ENCODE peak calls at places on chromosomes 12 and 14, in five cellular contexts. One of them, this sample, is unnamed.

GRCh38 chr12:76531056-76531455 is 28.5 kb downstream of the OSBPL8 start:
- DNase-seq in GM12892: no peak
- DNase-seq in GM12878: no peak
- DNase-seq in SK-N-SH: no peak
- DNase-seq in HepG2: no peak
- DNase-seq in this sample: no peak

GRCh38 chr14:49545716-49546115 is 40.5 kb downstream of the RPS29 start:
- DNase-seq in GM12892: no peak
- DNase-seq in GM12878: no peak
- DNase-seq in SK-N-SH: no peak
- DNase-seq in HepG2: no peak
- DNase-seq in this sample: no peak

GRCh38 chr14:78967111-78967809 is 797.1 kb downstream of the NRXN3 start:
- DNase-seq in GM12892: no peak
- DNase-seq in GM12878: no peak
- DNase-seq in SK-N-SH: no peak
- DNase-seq in HepG2: no peak
- DNase-seq in this sample: no peak

GRCh38 chr12:48003226-48004038 is 844 bp downstream of the COL2A1 start:
- DNase-seq in GM12892: peak; percentile 23
- DNase-seq in GM12878: no peak
- DNase-seq in SK-N-SH: no peak
- DNase-seq in HepG2: no peak
- DNase-seq in this sample: no peak

GRCh38 chr14:54623279-54624004 is 56.5 kb downstream of the SAMD4A start:
- DNase-seq in GM12892: no peak
- DNase-seq in GM12878: no peak
- DNase-seq in SK-N-SH: no peak
- DNase-seq in HepG2: no peak
- DNase-seq in this sample: no peak

GRCh38 chr12:91958816-91959215 is 186.8 kb downstream of the BTG1 start:
- DNase-seq in GM12892: no peak
- DNase-seq in GM12878: no peak
- DNase-seq in SK-N-SH: no peak
- DNase-seq in HepG2: no peak
- DNase-seq in this sample: no peak

GRCh38 chr12:64236549-64236948 is 14.5 kb upstream of the KICS2 start:
- DNase-seq in GM12892: no peak
- DNase-seq in GM12878: no peak
- DNase-seq in SK-N-SH: peak; percentile 7
- DNase-seq in HepG2: no peak
- DNase-seq in this sample: no peak

GRCh38 chr12:114668151-114668891 is 15.7 kb downstream of the TBX3 start:
- DNase-seq in GM12892: no peak
- DNase-seq in GM12878: no peak
- DNase-seq in SK-N-SH: peak; percentile 92
- DNase-seq in HepG2: peak; percentile 93
- DNase-seq in this sample: peak; percentile 61

GRCh38 chr12:5171701-5172100 is 128.0 kb downstream of the KCNA5 start:
- DNase-seq in GM12892: no peak
- DNase-seq in GM12878: no peak
- DNase-seq in SK-N-SH: peak; percentile 51
- DNase-seq in HepG2: peak; percentile 18
- DNase-seq in this sample: no peak

GRCh38 chr14:46951103-46951502 is 299.5 kb upstream of the RPL10L start:
- DNase-seq in GM12892: no peak
- DNase-seq in GM12878: no peak
- DNase-seq in SK-N-SH: no peak
- DNase-seq in HepG2: no peak
- DNase-seq in this sample: no peak

GRCh38 chr12:79439179-79439825 is 251.5 kb downstream of the PAWR start:
- DNase-seq in GM12892: no peak
- DNase-seq in GM12878: no peak
- DNase-seq in SK-N-SH: no peak
- DNase-seq in HepG2: no peak
- DNase-seq in this sample: no peak

GRCh38 chr12:57759360-57759980 is 4.6 kb downstream of the MARCHF9 start:
- DNase-seq in GM12892: no peak
- DNase-seq in GM12878: no peak
- DNase-seq in SK-N-SH: peak; percentile 66
- DNase-seq in HepG2: peak; percentile 53
- DNase-seq in this sample: no peak

GRCh38 chr14:51002406-51002984 is 58.2 kb upstream of the PYGL start:
- DNase-seq in GM12892: no peak
- DNase-seq in GM12878: no peak
- DNase-seq in SK-N-SH: no peak
- DNase-seq in HepG2: no peak
- DNase-seq in this sample: no peak

GRCh38 chr14:71602524-71602923 is 329.7 kb upstream of the RGS6 start:
- DNase-seq in GM12892: no peak
- DNase-seq in GM12878: no peak
- DNase-seq in SK-N-SH: no peak
- DNase-seq in HepG2: no peak
- DNase-seq in this sample: no peak

GRCh38 chr12:85835810-85836715 is at the start of gene RASSF9:
- DNase-seq in GM12892: no peak
- DNase-seq in GM12878: no peak
- DNase-seq in SK-N-SH: no peak
- DNase-seq in HepG2: peak; percentile 10
- DNase-seq in this sample: no peak

GRCh38 chr12:53754196-53754595 is 2.4 kb upstream of the CISTR start:
- DNase-seq in GM12892: no peak
- DNase-seq in GM12878: no peak
- DNase-seq in SK-N-SH: no peak
- DNase-seq in HepG2: no peak
- DNase-seq in this sample: no peak

GRCh38 chr14:99196310-99196650 is 75.7 kb downstream of the BCL11B start:
- DNase-seq in GM12892: no peak
- DNase-seq in GM12878: no peak
- DNase-seq in SK-N-SH: no peak
- DNase-seq in HepG2: no peak
- DNase-seq in this sample: no peak

GRCh38 chr12:96143827-96144226 is 50.3 kb upstream of the ELK3 start:
- DNase-seq in GM12892: no peak
- DNase-seq in GM12878: no peak
- DNase-seq in SK-N-SH: no peak
- DNase-seq in HepG2: no peak
- DNase-seq in this sample: no peak

GRCh38 chr12:77777274-77777673 is 53.4 kb upstream of the NAV3 start:
- DNase-seq in GM12892: no peak
- DNase-seq in GM12878: no peak
- DNase-seq in SK-N-SH: no peak
- DNase-seq in HepG2: no peak
- DNase-seq in this sample: no peak

GRCh38 chr12:87233636-87234035 is 795.6 kb downstream of the C12orf50 start:
- DNase-seq in GM12892: no peak
- DNase-seq in GM12878: no peak
- DNase-seq in SK-N-SH: no peak
- DNase-seq in HepG2: no peak
- DNase-seq in this sample: no peak

GRCh38 chr14:91931478-91932088 is 15.9 kb downstream of the FBLN5 start:
- DNase-seq in GM12892: no peak
- DNase-seq in GM12878: no peak
- DNase-seq in SK-N-SH: no peak
- DNase-seq in HepG2: no peak
- DNase-seq in this sample: no peak

GRCh38 chr12:11896530-11896929 is 174.2 kb upstream of the BCL2L14 start:
- DNase-seq in GM12892: no peak
- DNase-seq in GM12878: no peak
- DNase-seq in SK-N-SH: peak; percentile 34
- DNase-seq in HepG2: no peak
- DNase-seq in this sample: no peak

GRCh38 chr12:123972448-123973401 is at the start of the genes CCDC92 and ZNF664:
- DNase-seq in GM12892: peak; percentile 96
- DNase-seq in GM12878: peak; percentile 56
- DNase-seq in SK-N-SH: peak; percentile 99
- DNase-seq in HepG2: peak; percentile 85
- DNase-seq in this sample: peak; percentile 95

GRCh38 chr14:98219638-98220037 is 1052.4 kb downstream of the BCL11B start:
- DNase-seq in GM12892: no peak
- DNase-seq in GM12878: no peak
- DNase-seq in SK-N-SH: no peak
- DNase-seq in HepG2: no peak
- DNase-seq in this sample: no peak

GRCh38 chr12:52145941-52146821 is 45.6 kb downstream of the KRT80 start:
- DNase-seq in GM12892: no peak
- DNase-seq in GM12878: no peak
- DNase-seq in SK-N-SH: no peak
- DNase-seq in HepG2: no peak
- DNase-seq in this sample: no peak
- TF ChIP-seq TAF1 in GM12892: no peak
- TF ChIP-seq TAF1 in GM12878: no peak
- TF ChIP-seq TAF1 in SK-N-SH: no peak
- TF ChIP-seq TAF1 in HepG2: no peak
- TF ChIP-seq TAF1 in this sample: no peak

GRCh38 chr12:81146228-81147225 is 68.6 kb downstream of the ACSS3 start:
- DNase-seq in GM12892: no peak
- DNase-seq in GM12878: no peak
- DNase-seq in SK-N-SH: no peak
- DNase-seq in HepG2: peak; percentile 87
- DNase-seq in this sample: no peak
- TF ChIP-seq POLR2AphosphoS5 in GM12892: no peak
- TF ChIP-seq POLR2AphosphoS5 in GM12878: no peak
- TF ChIP-seq POLR2AphosphoS5 in SK-N-SH: no peak
- TF ChIP-seq POLR2AphosphoS5 in HepG2: no peak
- TF ChIP-seq POLR2AphosphoS5 in this sample: no peak

DNA sequence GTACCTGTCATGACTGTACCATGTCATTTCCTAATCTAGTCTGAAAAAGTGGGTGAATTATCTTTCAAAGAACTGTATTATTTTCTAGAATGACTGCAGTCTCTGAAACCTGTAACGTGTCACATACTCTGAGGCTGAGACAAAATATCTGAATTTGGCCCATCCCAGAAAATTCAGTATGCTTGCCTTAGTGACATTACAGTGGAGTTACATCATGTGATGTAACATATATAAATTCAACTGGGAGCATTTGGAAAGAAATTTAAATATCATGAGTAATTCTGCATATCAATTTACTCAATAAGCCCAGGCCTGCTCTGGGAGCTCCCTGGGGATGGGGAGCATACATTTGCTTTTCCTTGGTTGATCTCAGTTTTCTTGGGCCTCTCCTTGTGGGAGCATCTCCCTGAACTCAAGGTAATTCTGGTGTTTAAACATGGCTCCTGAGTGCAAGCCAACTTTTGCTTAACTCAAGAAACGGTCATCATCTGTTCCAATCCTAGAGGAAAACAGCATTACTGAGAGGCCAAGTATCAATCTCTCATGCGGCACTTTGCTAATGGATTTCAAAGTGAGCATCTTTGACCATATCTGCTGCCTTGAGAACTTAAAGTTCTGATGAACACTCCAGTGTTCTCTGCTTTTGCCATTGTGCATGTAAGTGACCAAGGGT is 54.4 kb downstream of the AKAP6 start:
- DNase-seq in GM12892: no peak
- DNase-seq in GM12878: no peak
- DNase-seq in SK-N-SH: no peak
- DNase-seq in HepG2: no peak
- DNase-seq in this sample: no peak
- TF ChIP-seq TAF1 in GM12892: no peak
- TF ChIP-seq TAF1 in GM12878: no peak
- TF ChIP-seq TAF1 in SK-N-SH: no peak
- TF ChIP-seq TAF1 in HepG2: no peak
- TF ChIP-seq TAF1 in this sample: no peak

GRCh38 chr12:2548095-2548494 is 246.7 kb upstream of the FKBP4 start:
- DNase-seq in GM12892: no peak
- DNase-seq in GM12878: no peak
- DNase-seq in SK-N-SH: no peak
- DNase-seq in HepG2: no peak
- DNase-seq in this sample: no peak

GRCh38 chr12:2552000-2552399 is 242.8 kb upstream of the FKBP4 start:
- DNase-seq in GM12892: no peak
- DNase-seq in GM12878: no peak
- DNase-seq in SK-N-SH: no peak
- DNase-seq in HepG2: no peak
- DNase-seq in this sample: no peak

GRCh38 chr12:2551097-2551496 is 243.7 kb upstream of the FKBP4 start:
- DNase-seq in GM12892: no peak
- DNase-seq in GM12878: no peak
- DNase-seq in SK-N-SH: no peak
- DNase-seq in HepG2: no peak
- DNase-seq in this sample: no peak

GRCh38 chr12:2551514-2551913 is 243.3 kb upstream of the FKBP4 start:
- DNase-seq in GM12892: no peak
- DNase-seq in GM12878: no peak
- DNase-seq in SK-N-SH: no peak
- DNase-seq in HepG2: no peak
- DNase-seq in this sample: no peak

DNA sequence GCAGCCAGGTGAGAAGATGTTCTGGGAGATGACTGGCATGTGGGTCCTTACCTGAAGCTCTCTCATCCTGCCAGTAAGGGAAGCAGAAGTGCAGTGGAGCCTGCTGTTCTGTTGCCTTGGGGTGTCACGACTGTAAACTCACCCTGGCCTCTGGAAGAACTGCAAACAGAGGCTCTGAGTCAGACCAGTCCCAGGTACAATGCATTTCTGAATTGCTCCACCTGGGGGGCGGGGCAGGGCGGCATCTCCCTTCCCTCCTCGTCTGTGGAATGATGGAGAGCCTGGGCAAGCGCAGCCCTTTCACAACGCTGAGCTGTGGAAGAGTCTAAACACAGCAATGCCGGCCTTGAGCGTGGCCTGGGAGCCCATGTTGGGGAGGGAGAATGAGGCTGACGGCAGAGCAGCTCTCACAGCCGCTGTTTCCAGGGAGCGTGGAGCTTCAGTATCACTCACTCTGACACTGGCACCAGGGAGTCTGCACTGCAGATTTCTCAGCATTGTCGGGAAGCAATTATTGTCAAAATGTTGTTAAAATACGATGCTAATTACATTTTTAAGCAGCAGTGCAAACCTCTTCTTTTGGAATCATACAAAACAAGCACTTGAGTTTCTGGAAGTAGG is 244.2 kb upstream of the FKBP4 start:
- DNase-seq in GM12892: no peak
- DNase-seq in GM12878: no peak
- DNase-seq in SK-N-SH: no peak
- DNase-seq in HepG2: no peak
- DNase-seq in this sample: no peak
- TF ChIP-seq POLR2AphosphoS5 in GM12892: no peak
- TF ChIP-seq POLR2AphosphoS5 in GM12878: no peak
- TF ChIP-seq POLR2AphosphoS5 in SK-N-SH: no peak
- TF ChIP-seq POLR2AphosphoS5 in HepG2: no peak
- TF ChIP-seq POLR2AphosphoS5 in this sample: no peak

GRCh38 chr14:64736271-64737131 is 32.3 kb downstream of the PLEKHG3 start:
- DNase-seq in GM12892: no peak
- DNase-seq in GM12878: no peak
- DNase-seq in SK-N-SH: no peak
- DNase-seq in HepG2: peak; percentile 43
- DNase-seq in this sample: no peak
- TF ChIP-seq TAF1 in GM12892: no peak
- TF ChIP-seq TAF1 in GM12878: no peak
- TF ChIP-seq TAF1 in SK-N-SH: no peak
- TF ChIP-seq TAF1 in HepG2: no peak
- TF ChIP-seq TAF1 in this sample: no peak

GRCh38 chr14:89040438-89041244 is 216.2 kb downstream of the TTC8 start:
- DNase-seq in GM12892: peak; percentile 58
- DNase-seq in GM12878: peak; percentile 21
- DNase-seq in SK-N-SH: peak; percentile 83
- DNase-seq in HepG2: peak; percentile 93
- DNase-seq in this sample: peak; percentile 55
- TF ChIP-seq POLR2AphosphoS5 in GM12892: no peak
- TF ChIP-seq POLR2AphosphoS5 in GM12878: no peak
- TF ChIP-seq POLR2AphosphoS5 in SK-N-SH: no peak
- TF ChIP-seq POLR2AphosphoS5 in HepG2: peak; percentile 43
- TF ChIP-seq POLR2AphosphoS5 in this sample: no peak